ENCODE peak calls at places on chromosomes 6 and 20, in ten cellular contexts. One of them, this sample, is unnamed.

GRCh38 chr6:143123081-143123480 is 62.4 kb downstream of the AIG1 start:
- DNase-seq in left ventricle myocardium inferior: no peak
- DNase-seq in Peyer's patch: no peak
- DNase-seq in Karpas-422: no peak
- DNase-seq in body of pancreas: no peak
- DNase-seq in psoas muscle: no peak
- DNase-seq in cardiac muscle cell: no peak
- DNase-seq in DND-41: no peak
- DNase-seq in CD4-positive, alpha-beta memory T cell: no peak
- DNase-seq in SJSA1: no peak
- DNase-seq in this sample: no peak

GRCh38 chr6:162481938-162482337 is 245.6 kb downstream of the PRKN start:
- DNase-seq in psoas muscle: no peak
- DNase-seq in DND-41: no peak
- DNase-seq in CD4-positive, alpha-beta memory T cell: no peak
- DNase-seq in left ventricle myocardium inferior: no peak
- DNase-seq in Peyer's patch: no peak
- DNase-seq in Karpas-422: no peak
- DNase-seq in body of pancreas: no peak
- DNase-seq in cardiac muscle cell: no peak
- DNase-seq in SJSA1: no peak
- DNase-seq in this sample: no peak

GRCh38 chr20:56630506-56631317 is 1.6 kb downstream of the TFAP2C start:
- DNase-seq in Peyer's patch: no peak
- DNase-seq in Karpas-422: no peak
- DNase-seq in DND-41: no peak
- DNase-seq in CD4-positive, alpha-beta memory T cell: no peak
- DNase-seq in SJSA1: no peak
- DNase-seq in psoas muscle: no peak
- DNase-seq in left ventricle myocardium inferior: no peak
- DNase-seq in cardiac muscle cell: no peak
- DNase-seq in body of pancreas: no peak
- DNase-seq in this sample: no peak

GRCh38 chr20:38986663-38987062 is 24.5 kb downstream of the DHX35 start:
- DNase-seq in Peyer's patch: no peak
- DNase-seq in cardiac muscle cell: peak; percentile 56
- DNase-seq in SJSA1: no peak
- DNase-seq in Karpas-422: no peak
- DNase-seq in body of pancreas: no peak
- DNase-seq in CD4-positive, alpha-beta memory T cell: no peak
- DNase-seq in left ventricle myocardium inferior: no peak
- DNase-seq in DND-41: no peak
- DNase-seq in psoas muscle: no peak
- DNase-seq in this sample: no peak

GRCh38 chr6:14499804-14500203 is 382.2 kb downstream of the CD83 start:
- DNase-seq in DND-41: no peak
- DNase-seq in psoas muscle: no peak
- DNase-seq in body of pancreas: no peak
- DNase-seq in SJSA1: peak; percentile 66
- DNase-seq in cardiac muscle cell: peak; percentile 70
- DNase-seq in Karpas-422: no peak
- DNase-seq in Peyer's patch: no peak
- DNase-seq in left ventricle myocardium inferior: no peak
- DNase-seq in CD4-positive, alpha-beta memory T cell: no peak
- DNase-seq in this sample: no peak

GRCh38 chr6:138666636-138667035 is 106.9 kb upstream of the CCDC28A start:
- DNase-seq in left ventricle myocardium inferior: no peak
- DNase-seq in Karpas-422: no peak
- DNase-seq in Peyer's patch: no peak
- DNase-seq in body of pancreas: no peak
- DNase-seq in psoas muscle: no peak
- DNase-seq in SJSA1: no peak
- DNase-seq in CD4-positive, alpha-beta memory T cell: no peak
- DNase-seq in DND-41: no peak
- DNase-seq in cardiac muscle cell: no peak
- DNase-seq in this sample: no peak

GRCh38 chr6:30074331-30075093 is 1.1 kb downstream of the RNF39 start:
- DNase-seq in DND-41: no peak
- DNase-seq in SJSA1: no peak
- DNase-seq in psoas muscle: no peak
- DNase-seq in Peyer's patch: no peak
- DNase-seq in CD4-positive, alpha-beta memory T cell: no peak
- DNase-seq in body of pancreas: no peak
- DNase-seq in cardiac muscle cell: no peak
- DNase-seq in left ventricle myocardium inferior: no peak
- DNase-seq in Karpas-422: no peak
- DNase-seq in this sample: no peak

GRCh38 chr6:44285552-44286284 is 15.5 kb downstream of the TMEM151B start:
- DNase-seq in Karpas-422: peak; percentile 69
- DNase-seq in SJSA1: no peak
- DNase-seq in CD4-positive, alpha-beta memory T cell: no peak
- DNase-seq in body of pancreas: no peak
- DNase-seq in psoas muscle: no peak
- DNase-seq in Peyer's patch: no peak
- DNase-seq in cardiac muscle cell: peak; percentile 46
- DNase-seq in left ventricle myocardium inferior: no peak
- DNase-seq in DND-41: peak; percentile 53
- DNase-seq in this sample: no peak

GRCh38 chr6:41545703-41546474 is at the start of gene FOXP4:
- DNase-seq in DND-41: peak; percentile 94
- DNase-seq in body of pancreas: peak; percentile 95
- DNase-seq in cardiac muscle cell: peak; percentile 97
- DNase-seq in Karpas-422: peak; percentile 97
- DNase-seq in left ventricle myocardium inferior: peak; percentile 90
- DNase-seq in CD4-positive, alpha-beta memory T cell: peak; percentile 81
- DNase-seq in Peyer's patch: peak; percentile 88
- DNase-seq in SJSA1: peak; percentile 91
- DNase-seq in psoas muscle: peak; percentile 89
- DNase-seq in this sample: peak; percentile 92

GRCh38 chr20:49627329-49627761 is 59.4 kb upstream of the PTGIS start:
- DNase-seq in DND-41: no peak
- DNase-seq in cardiac muscle cell: no peak
- DNase-seq in CD4-positive, alpha-beta memory T cell: no peak
- DNase-seq in psoas muscle: no peak
- DNase-seq in body of pancreas: no peak
- DNase-seq in SJSA1: no peak
- DNase-seq in Peyer's patch: no peak
- DNase-seq in left ventricle myocardium inferior: no peak
- DNase-seq in Karpas-422: no peak
- DNase-seq in this sample: peak; percentile 52
- H3K4me1 ChIP-seq in DND-41: no peaks in the 10 kb centered on the region
- H3K4me1 ChIP-seq in cardiac muscle cell: no peaks in the 10 kb centered on the region
- H3K4me1 ChIP-seq in CD4-positive, alpha-beta memory T cell: no peaks in the 10 kb centered on the region
- H3K4me1 ChIP-seq in psoas muscle: peaks cover 18% of the 10 kb centered on the region
- H3K4me1 ChIP-seq in body of pancreas: peaks cover 5% of the 10 kb centered on the region
- H3K4me1 ChIP-seq in SJSA1: peaks cover 16% of the 10 kb centered on the region
- H3K4me1 ChIP-seq in Peyer's patch: peaks cover 6% of the 10 kb centered on the region
- H3K4me1 ChIP-seq in left ventricle myocardium inferior: peaks cover 26% of the 10 kb centered on the region
- H3K4me1 ChIP-seq in Karpas-422: peaks cover 51% of the 10 kb centered on the region
- H3K4me1 ChIP-seq in this sample: peaks cover 12% of the 10 kb centered on the region

GRCh38 chr6:128509709-128510108 is 10.7 kb downstream of the PTPRK start:
- DNase-seq in DND-41: no peak
- DNase-seq in SJSA1: no peak
- DNase-seq in Karpas-422: no peak
- DNase-seq in cardiac muscle cell: no peak
- DNase-seq in CD4-positive, alpha-beta memory T cell: no peak
- DNase-seq in Peyer's patch: no peak
- DNase-seq in body of pancreas: no peak
- DNase-seq in left ventricle myocardium inferior: no peak
- DNase-seq in psoas muscle: no peak
- DNase-seq in this sample: no peak

GRCh38 chr6:128508588-128509296 is 11.7 kb downstream of the PTPRK start:
- DNase-seq in body of pancreas: no peak
- DNase-seq in psoas muscle: no peak
- DNase-seq in SJSA1: peak; percentile 85
- DNase-seq in left ventricle myocardium inferior: no peak
- DNase-seq in Peyer's patch: no peak
- DNase-seq in cardiac muscle cell: peak; percentile 88
- DNase-seq in DND-41: no peak
- DNase-seq in CD4-positive, alpha-beta memory T cell: no peak
- DNase-seq in Karpas-422: no peak
- DNase-seq in this sample: no peak

GRCh38 chr6:128507337-128508310 is 12.8 kb downstream of the PTPRK start:
- DNase-seq in cardiac muscle cell: peak; percentile 16
- DNase-seq in psoas muscle: no peak
- DNase-seq in left ventricle myocardium inferior: no peak
- DNase-seq in Karpas-422: no peak
- DNase-seq in Peyer's patch: no peak
- DNase-seq in body of pancreas: peak; percentile 34
- DNase-seq in DND-41: no peak
- DNase-seq in CD4-positive, alpha-beta memory T cell: no peak
- DNase-seq in SJSA1: peak; percentile 83
- DNase-seq in this sample: no peak

GRCh38 chr6:128504003-128504654 is 16.3 kb downstream of the PTPRK start:
- DNase-seq in Peyer's patch: no peak
- DNase-seq in CD4-positive, alpha-beta memory T cell: no peak
- DNase-seq in Karpas-422: no peak
- DNase-seq in left ventricle myocardium inferior: no peak
- DNase-seq in body of pancreas: no peak
- DNase-seq in psoas muscle: no peak
- DNase-seq in cardiac muscle cell: no peak
- DNase-seq in SJSA1: no peak
- DNase-seq in DND-41: no peak
- DNase-seq in this sample: peak; percentile 41

DNA sequence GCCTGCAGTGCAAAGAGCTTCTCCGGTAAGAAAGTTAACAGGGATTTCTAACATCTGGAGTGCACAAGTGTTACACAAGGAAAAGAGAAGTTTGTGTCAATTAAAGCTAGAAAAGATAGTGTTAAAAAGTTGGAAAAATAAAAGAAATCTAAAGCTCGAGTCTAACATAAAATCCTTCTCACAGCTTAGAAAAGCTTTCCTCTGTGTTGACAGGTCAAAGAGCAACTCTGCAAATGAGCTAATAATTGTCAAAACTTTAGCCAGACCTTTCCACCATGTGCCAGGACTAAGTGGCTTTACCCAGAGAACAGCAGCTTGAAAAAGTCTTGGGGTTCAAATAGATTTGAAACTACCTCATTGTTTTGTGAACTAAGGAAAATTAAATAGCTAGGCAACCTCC is 14.8 kb downstream of the PTPRK start:
- DNase-seq in left ventricle myocardium inferior: no peak
- DNase-seq in cardiac muscle cell: no peak
- DNase-seq in SJSA1: no peak
- DNase-seq in Karpas-422: no peak
- DNase-seq in body of pancreas: no peak
- DNase-seq in DND-41: no peak
- DNase-seq in CD4-positive, alpha-beta memory T cell: no peak
- DNase-seq in psoas muscle: no peak
- DNase-seq in Peyer's patch: no peak
- DNase-seq in this sample: no peak
- H3K27ac ChIP-seq in left ventricle myocardium inferior: no peak overlapping the region
- H3K27ac ChIP-seq in cardiac muscle cell: no peak overlapping the region
- H3K27ac ChIP-seq in SJSA1: no peak overlapping the region
- H3K27ac ChIP-seq in Karpas-422: no peak overlapping the region
- H3K27ac ChIP-seq in body of pancreas: peak overlapping the region; percentile 54
- H3K27ac ChIP-seq in DND-41: no peak overlapping the region
- H3K27ac ChIP-seq in CD4-positive, alpha-beta memory T cell: no peak overlapping the region
- H3K27ac ChIP-seq in psoas muscle: no peak overlapping the region
- H3K27ac ChIP-seq in Peyer's patch: no peak overlapping the region
- H3K27ac ChIP-seq in this sample: no peak overlapping the region

DNA sequence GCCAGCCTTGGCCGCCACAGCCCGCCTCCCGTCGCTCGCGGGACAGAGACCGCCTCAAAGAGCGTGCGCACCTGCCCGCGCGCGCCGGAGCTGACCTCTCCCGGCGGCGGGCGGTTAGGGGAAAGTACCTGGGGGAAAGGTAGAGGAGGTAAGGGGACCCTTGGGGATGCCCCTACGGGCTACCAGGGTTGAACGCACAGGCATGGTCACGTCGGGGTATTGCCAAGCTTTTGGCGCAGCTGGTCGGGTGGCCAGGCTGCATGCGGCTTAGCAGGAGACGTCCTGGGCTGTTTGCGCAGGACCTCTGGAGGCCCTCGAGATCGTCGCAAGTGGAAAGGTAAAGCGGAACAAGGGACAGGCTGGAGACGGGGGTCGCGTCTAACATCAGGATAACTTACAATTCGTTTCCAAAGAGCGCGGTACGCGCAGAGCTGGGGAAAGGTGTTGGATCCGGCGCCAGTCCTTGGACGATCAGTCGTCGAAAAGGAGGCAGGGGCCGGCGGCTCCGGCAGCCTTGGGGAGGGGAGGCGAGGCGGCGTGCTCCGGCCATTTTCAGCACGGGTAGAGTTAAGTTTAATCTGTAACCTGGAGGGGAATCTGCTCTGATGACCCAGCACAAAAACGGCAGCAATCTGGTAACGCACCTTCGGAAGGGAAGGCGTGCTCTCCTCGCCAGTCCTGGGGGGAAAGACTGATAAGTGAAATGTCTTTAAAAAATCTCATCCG is 9.0 kb downstream of the GNAS-AS1 start:
- DNase-seq in CD4-positive, alpha-beta memory T cell: no peak
- DNase-seq in left ventricle myocardium inferior: no peak
- DNase-seq in DND-41: no peak
- DNase-seq in psoas muscle: no peak
- DNase-seq in cardiac muscle cell: no peak
- DNase-seq in body of pancreas: no peak
- DNase-seq in Peyer's patch: no peak
- DNase-seq in SJSA1: no peak
- DNase-seq in Karpas-422: no peak
- DNase-seq in this sample: no peak
- H3K27me3 ChIP-seq in CD4-positive, alpha-beta memory T cell: peaks cover 8% of the 10 kb centered on the region
- H3K27me3 ChIP-seq in left ventricle myocardium inferior: peaks cover 92% of the 10 kb centered on the region
- H3K27me3 ChIP-seq in DND-41: peaks cover 39% of the 10 kb centered on the region
- H3K27me3 ChIP-seq in psoas muscle: peaks cover 5% of the 10 kb centered on the region
- H3K27me3 ChIP-seq in cardiac muscle cell: peaks cover 57% of the 10 kb centered on the region
- H3K27me3 ChIP-seq in body of pancreas: no peaks in the 10 kb centered on the region
- H3K27me3 ChIP-seq in Peyer's patch: peaks cover 4% of the 10 kb centered on the region
- H3K27me3 ChIP-seq in SJSA1: peaks cover 57% of the 10 kb centered on the region
- H3K27me3 ChIP-seq in Karpas-422: no peaks in the 10 kb centered on the region
- H3K27me3 ChIP-seq in this sample: no peaks in the 10 kb centered on the region

DNA sequence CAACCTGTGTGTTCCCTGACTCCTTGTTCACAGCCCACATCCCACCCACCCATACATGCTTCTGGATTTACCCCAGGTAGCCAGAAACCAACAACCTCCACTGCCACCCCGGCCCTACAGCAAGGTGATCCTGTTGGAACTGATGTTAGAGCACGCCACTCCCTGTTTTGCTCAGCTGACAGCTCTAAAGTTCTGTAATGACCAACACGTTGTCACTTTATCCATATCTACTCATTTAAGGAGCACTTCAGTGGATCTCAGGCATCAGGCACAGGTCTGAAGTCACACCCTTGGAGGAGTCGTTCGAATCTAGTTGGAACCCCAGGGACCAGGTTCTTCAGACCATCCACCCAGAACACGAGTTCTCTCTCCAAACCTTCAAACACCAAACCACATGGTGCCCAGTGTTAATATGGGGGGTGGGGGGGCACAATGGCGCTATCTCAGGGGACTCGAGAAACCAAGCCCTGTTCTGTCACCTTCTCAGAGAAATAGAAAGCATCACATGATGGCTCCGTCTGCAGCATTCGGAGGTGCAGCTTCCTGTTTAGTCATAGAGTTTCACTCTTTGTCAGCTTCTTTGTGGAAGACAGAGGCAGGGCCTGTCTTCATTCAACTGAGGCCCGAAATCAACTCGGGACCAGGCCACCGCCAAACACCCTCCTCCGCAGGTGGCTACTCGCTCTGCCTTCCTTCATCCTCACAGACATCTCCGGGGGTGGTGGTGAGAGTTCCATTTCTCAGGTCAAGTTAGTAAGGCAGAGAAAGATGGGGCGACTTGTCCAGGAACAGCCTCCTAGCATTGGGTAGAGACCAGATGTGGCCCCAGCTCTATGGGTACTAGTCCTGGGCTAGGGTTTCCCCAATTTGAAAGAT is 142.2 kb downstream of the NFATC2 start:
- DNase-seq in left ventricle myocardium inferior: no peak
- DNase-seq in SJSA1: no peak
- DNase-seq in Karpas-422: no peak
- DNase-seq in cardiac muscle cell: no peak
- DNase-seq in Peyer's patch: peak; percentile 76
- DNase-seq in psoas muscle: no peak
- DNase-seq in body of pancreas: peak; percentile 20
- DNase-seq in DND-41: no peak
- DNase-seq in CD4-positive, alpha-beta memory T cell: peak; percentile 77
- DNase-seq in this sample: no peak
- H3K4me1 ChIP-seq in left ventricle myocardium inferior: peaks cover 33% of the 10 kb centered on the region
- H3K4me1 ChIP-seq in SJSA1: no peaks in the 10 kb centered on the region
- H3K4me1 ChIP-seq in Karpas-422: peaks cover 30% of the 10 kb centered on the region
- H3K4me1 ChIP-seq in cardiac muscle cell: no peaks in the 10 kb centered on the region
- H3K4me1 ChIP-seq in Peyer's patch: peaks cover 20% of the 10 kb centered on the region
- H3K4me1 ChIP-seq in psoas muscle: peaks cover 11% of the 10 kb centered on the region
- H3K4me1 ChIP-seq in body of pancreas: peaks cover 6% of the 10 kb centered on the region
- H3K4me1 ChIP-seq in DND-41: no peaks in the 10 kb centered on the region
- H3K4me1 ChIP-seq in CD4-positive, alpha-beta memory T cell: peaks cover 81% of the 10 kb centered on the region
- H3K4me1 ChIP-seq in this sample: peaks cover 4% of the 10 kb centered on the region